ENCODE peak calls at places on chromosomes 6 and 20, in six cellular contexts. M, C, R, H, L and B are unnamed samples.

GRCh38 chr6:52356017-52356416 is 5.9 kb upstream of the PAQR8 start:
- DNase-seq in L (no peak), H (no peak), M (no peak), C (no peak), R (no peak), B (no peak)

GRCh38 chr20:36606171-36607116 is 865 bp downstream of the RAB5IF start:
- DNase-seq in M (no peak), L (peak), C (no peak), H (no peak), R (no peak), B (peak)

GRCh38 chr20:38445402-38445801 is 10.3 kb upstream of the SNHG17 start:
- DNase-seq in M (no peak), L (peak), H (no peak), R (no peak), C (no peak), B (no peak)

GRCh38 chr20:56808732-56809131 is 179.6 kb downstream of the TFAP2C start:
- DNase-seq in L (peak), M (no peak), R (no peak), C (no peak), H (no peak), B (no peak)

GRCh38 chr6:48184644-48185043 is 73.6 kb upstream of the PTCHD4 start:
- DNase-seq in R (no peak), M (no peak), H (no peak), C (no peak), L (no peak), B (no peak)

GRCh38 chr6:30799210-30799609 is 54.9 kb upstream of the IER3 start:
- DNase-seq in H (no peak), M (no peak), C (no peak), R (no peak), L (no peak), B (no peak)

GRCh38 chr6:13908955-13909381 is 15.8 kb upstream of the RNF182 start:
- DNase-seq in M (peak), R (peak), L (peak), C (no peak), H (peak), B (peak)

GRCh38 chr6:36599791-36600209 is 5.6 kb downstream of the SRSF3 start:
- DNase-seq in H (peak), C (no peak), M (no peak), L (peak), R (peak), B (peak)

GRCh38 chr6:393391-394221 is 2.1 kb downstream of the IRF4 start:
- DNase-seq in H (no peak), M (no peak), L (no peak), R (no peak), C (no peak), B (no peak)

GRCh38 chr6:40054602-40055001 is 120.3 kb upstream of the MOCS1 start:
- DNase-seq in M (no peak), R (no peak), L (peak), H (no peak), C (no peak), B (no peak)

GRCh38 chr20:58971429-58971828 is 9.6 kb upstream of the NELFCD start:
- DNase-seq in H (no peak), C (no peak), M (no peak), R (no peak), L (no peak), B (no peak)

GRCh38 chr6:40806479-40806878 is 219.3 kb upstream of the LRFN2 start:
- DNase-seq in R (no peak), L (no peak), C (no peak), M (no peak), H (no peak), B (peak)

GRCh38 chr20:956330-956951 is 40.3 kb upstream of the ANGPT4 start:
- DNase-seq in L (peak), M (peak), C (peak), H (peak), R (peak), B (peak)

GRCh38 chr6:170114187-170114945 is 176.5 kb downstream of the DLL1 start:
- DNase-seq in L (no peak), C (peak), R (no peak), M (no peak), H (no peak), B (no peak)

GRCh38 chr6:16278048-16278724 is 39.8 kb downstream of the GMPR start:
- DNase-seq in L (peak), C (no peak), R (no peak), H (no peak), M (no peak), B (no peak)

GRCh38 chr6:137084865-137085617 is 40.3 kb upstream of the IL20RA start:
- DNase-seq in M (no peak), H (no peak), C (no peak), R (no peak), L (no peak), B (no peak)

GRCh38 chr6:135594000-135594399 is 96.5 kb upstream of the AHI1 start:
- DNase-seq in L (no peak), M (no peak), C (no peak), R (no peak), H (no peak), B (no peak)

GRCh38 chr6:17493286-17493685 is 99.9 kb downstream of the CAP2 start:
- DNase-seq in L (peak), M (no peak), R (no peak), C (no peak), H (no peak), B (peak)